ENCODE peak calls at places on chromosomes 12 and 14, in nine cellular contexts. One of them, this sample, is unnamed.

GRCh38 chr14:72812292-72812851 is 81.5 kb downstream of the DPF3 start:
- DNase-seq in lower lobe of right lung: no peak
- DNase-seq in esophagus muscularis mucosa: no peak
- DNase-seq in H7: peak; percentile 51
- DNase-seq in CD4-positive, alpha-beta T cell: no peak
- DNase-seq in stimulated activated CD8-positive, alpha-beta memory T cell treated with anti-CD3 and anti-CD28 coated beads, Interleukin-4, amount 100 ng/mL, for 24 hours: no peak
- DNase-seq in ovary: no peak
- DNase-seq in SHP77 treated with DMSO at 0.1 percent for 48 hours: no peak
- DNase-seq in left lobe of liver: peak; percentile 90
- DNase-seq in this sample: no peak

GRCh38 chr14:76759589-76759988 is 1.7 kb upstream of the VASH1 start:
- DNase-seq in esophagus muscularis mucosa: no peak
- DNase-seq in lower lobe of right lung: no peak
- DNase-seq in left lobe of liver: peak; percentile 40
- DNase-seq in SHP77 treated with DMSO at 0.1 percent for 48 hours: no peak
- DNase-seq in CD4-positive, alpha-beta T cell: no peak
- DNase-seq in stimulated activated CD8-positive, alpha-beta memory T cell treated with anti-CD3 and anti-CD28 coated beads, Interleukin-4, amount 100 ng/mL, for 24 hours: no peak
- DNase-seq in ovary: no peak
- DNase-seq in H7: peak; percentile 9
- DNase-seq in this sample: no peak

GRCh38 chr12:66623455-66623854 is 55.4 kb downstream of the GRIP1 start:
- DNase-seq in left lobe of liver: no peak
- DNase-seq in CD4-positive, alpha-beta T cell: no peak
- DNase-seq in ovary: no peak
- DNase-seq in lower lobe of right lung: no peak
- DNase-seq in stimulated activated CD8-positive, alpha-beta memory T cell treated with anti-CD3 and anti-CD28 coated beads, Interleukin-4, amount 100 ng/mL, for 24 hours: no peak
- DNase-seq in H7: no peak
- DNase-seq in SHP77 treated with DMSO at 0.1 percent for 48 hours: no peak
- DNase-seq in esophagus muscularis mucosa: no peak
- DNase-seq in this sample: no peak

GRCh38 chr12:66008985-66009384 is 121.6 kb downstream of the LLPH start:
- DNase-seq in CD4-positive, alpha-beta T cell: no peak
- DNase-seq in ovary: no peak
- DNase-seq in lower lobe of right lung: no peak
- DNase-seq in stimulated activated CD8-positive, alpha-beta memory T cell treated with anti-CD3 and anti-CD28 coated beads, Interleukin-4, amount 100 ng/mL, for 24 hours: no peak
- DNase-seq in left lobe of liver: no peak
- DNase-seq in SHP77 treated with DMSO at 0.1 percent for 48 hours: no peak
- DNase-seq in H7: no peak
- DNase-seq in esophagus muscularis mucosa: peak; percentile 34
- DNase-seq in this sample: no peak

GRCh38 chr14:55373784-55374725 is 37.6 kb downstream of the ATG14 start:
- DNase-seq in SHP77 treated with DMSO at 0.1 percent for 48 hours: no peak
- DNase-seq in H7: no peak
- DNase-seq in CD4-positive, alpha-beta T cell: no peak
- DNase-seq in stimulated activated CD8-positive, alpha-beta memory T cell treated with anti-CD3 and anti-CD28 coated beads, Interleukin-4, amount 100 ng/mL, for 24 hours: no peak
- DNase-seq in ovary: no peak
- DNase-seq in left lobe of liver: no peak
- DNase-seq in esophagus muscularis mucosa: no peak
- DNase-seq in lower lobe of right lung: no peak
- DNase-seq in this sample: no peak

GRCh38 chr14:64232095-64232830 is 61.9 kb downstream of the ESR2 start:
- DNase-seq in lower lobe of right lung: no peak
- DNase-seq in SHP77 treated with DMSO at 0.1 percent for 48 hours: no peak
- DNase-seq in H7: no peak
- DNase-seq in CD4-positive, alpha-beta T cell: no peak
- DNase-seq in esophagus muscularis mucosa: no peak
- DNase-seq in stimulated activated CD8-positive, alpha-beta memory T cell treated with anti-CD3 and anti-CD28 coated beads, Interleukin-4, amount 100 ng/mL, for 24 hours: no peak
- DNase-seq in left lobe of liver: peak; percentile 36
- DNase-seq in ovary: no peak
- DNase-seq in this sample: no peak

GRCh38 chr12:27334052-27334720 is 1.6 kb downstream of the BMAL2 start:
- DNase-seq in left lobe of liver: no peak
- DNase-seq in ovary: no peak
- DNase-seq in stimulated activated CD8-positive, alpha-beta memory T cell treated with anti-CD3 and anti-CD28 coated beads, Interleukin-4, amount 100 ng/mL, for 24 hours: no peak
- DNase-seq in H7: no peak
- DNase-seq in CD4-positive, alpha-beta T cell: no peak
- DNase-seq in esophagus muscularis mucosa: no peak
- DNase-seq in SHP77 treated with DMSO at 0.1 percent for 48 hours: no peak
- DNase-seq in lower lobe of right lung: no peak
- DNase-seq in this sample: no peak

GRCh38 chr14:41393512-41393911 is 213.2 kb upstream of the LRFN5 start:
- DNase-seq in stimulated activated CD8-positive, alpha-beta memory T cell treated with anti-CD3 and anti-CD28 coated beads, Interleukin-4, amount 100 ng/mL, for 24 hours: no peak
- DNase-seq in SHP77 treated with DMSO at 0.1 percent for 48 hours: no peak
- DNase-seq in H7: no peak
- DNase-seq in CD4-positive, alpha-beta T cell: no peak
- DNase-seq in esophagus muscularis mucosa: no peak
- DNase-seq in left lobe of liver: no peak
- DNase-seq in lower lobe of right lung: no peak
- DNase-seq in ovary: no peak
- DNase-seq in this sample: no peak

GRCh38 chr14:38405851-38406630 is 150.1 kb upstream of the CLEC14A start:
- DNase-seq in stimulated activated CD8-positive, alpha-beta memory T cell treated with anti-CD3 and anti-CD28 coated beads, Interleukin-4, amount 100 ng/mL, for 24 hours: no peak
- DNase-seq in CD4-positive, alpha-beta T cell: no peak
- DNase-seq in SHP77 treated with DMSO at 0.1 percent for 48 hours: no peak
- DNase-seq in ovary: no peak
- DNase-seq in esophagus muscularis mucosa: no peak
- DNase-seq in H7: peak; percentile 17
- DNase-seq in left lobe of liver: no peak
- DNase-seq in lower lobe of right lung: no peak
- DNase-seq in this sample: no peak

GRCh38 chr14:62670526-62670925 is 374.7 kb downstream of the KCNH5 start:
- DNase-seq in ovary: no peak
- DNase-seq in CD4-positive, alpha-beta T cell: no peak
- DNase-seq in stimulated activated CD8-positive, alpha-beta memory T cell treated with anti-CD3 and anti-CD28 coated beads, Interleukin-4, amount 100 ng/mL, for 24 hours: no peak
- DNase-seq in SHP77 treated with DMSO at 0.1 percent for 48 hours: no peak
- DNase-seq in left lobe of liver: no peak
- DNase-seq in H7: no peak
- DNase-seq in lower lobe of right lung: no peak
- DNase-seq in esophagus muscularis mucosa: no peak
- DNase-seq in this sample: no peak

GRCh38 chr12:89470741-89471504 is 53.7 kb downstream of the GALNT4 start:
- DNase-seq in CD4-positive, alpha-beta T cell: no peak
- DNase-seq in SHP77 treated with DMSO at 0.1 percent for 48 hours: peak; percentile 16
- DNase-seq in ovary: no peak
- DNase-seq in stimulated activated CD8-positive, alpha-beta memory T cell treated with anti-CD3 and anti-CD28 coated beads, Interleukin-4, amount 100 ng/mL, for 24 hours: no peak
- DNase-seq in H7: no peak
- DNase-seq in lower lobe of right lung: no peak
- DNase-seq in left lobe of liver: no peak
- DNase-seq in esophagus muscularis mucosa: no peak
- DNase-seq in this sample: no peak

GRCh38 chr14:30607156-30607780 is 14.9 kb upstream of the SCFD1 start:
- DNase-seq in H7: no peak
- DNase-seq in ovary: no peak
- DNase-seq in lower lobe of right lung: no peak
- DNase-seq in left lobe of liver: no peak
- DNase-seq in stimulated activated CD8-positive, alpha-beta memory T cell treated with anti-CD3 and anti-CD28 coated beads, Interleukin-4, amount 100 ng/mL, for 24 hours: no peak
- DNase-seq in esophagus muscularis mucosa: no peak
- DNase-seq in SHP77 treated with DMSO at 0.1 percent for 48 hours: no peak
- DNase-seq in CD4-positive, alpha-beta T cell: no peak
- DNase-seq in this sample: no peak

GRCh38 chr14:29627141-29627540 is 300.5 kb downstream of the PRKD1 start:
- DNase-seq in CD4-positive, alpha-beta T cell: no peak
- DNase-seq in esophagus muscularis mucosa: no peak
- DNase-seq in stimulated activated CD8-positive, alpha-beta memory T cell treated with anti-CD3 and anti-CD28 coated beads, Interleukin-4, amount 100 ng/mL, for 24 hours: no peak
- DNase-seq in H7: no peak
- DNase-seq in ovary: no peak
- DNase-seq in lower lobe of right lung: no peak
- DNase-seq in left lobe of liver: no peak
- DNase-seq in SHP77 treated with DMSO at 0.1 percent for 48 hours: no peak
- DNase-seq in this sample: no peak

GRCh38 chr14:102776761-102777710 is at the start of gene TRAF3:
- DNase-seq in CD4-positive, alpha-beta T cell: peak; percentile 79
- DNase-seq in ovary: peak; percentile 74
- DNase-seq in left lobe of liver: peak; percentile 64
- DNase-seq in stimulated activated CD8-positive, alpha-beta memory T cell treated with anti-CD3 and anti-CD28 coated beads, Interleukin-4, amount 100 ng/mL, for 24 hours: peak; percentile 79
- DNase-seq in H7: peak; percentile 97
- DNase-seq in esophagus muscularis mucosa: no peak
- DNase-seq in lower lobe of right lung: peak; percentile 83
- DNase-seq in SHP77 treated with DMSO at 0.1 percent for 48 hours: no peak
- DNase-seq in this sample: peak; percentile 33

GRCh38 chr12:27821259-27821973 is 41.4 kb upstream of the MANSC4 start:
- DNase-seq in left lobe of liver: no peak
- DNase-seq in esophagus muscularis mucosa: no peak
- DNase-seq in ovary: peak; percentile 21
- DNase-seq in SHP77 treated with DMSO at 0.1 percent for 48 hours: peak; percentile 75
- DNase-seq in CD4-positive, alpha-beta T cell: peak; percentile 13
- DNase-seq in H7: peak; percentile 69
- DNase-seq in stimulated activated CD8-positive, alpha-beta memory T cell treated with anti-CD3 and anti-CD28 coated beads, Interleukin-4, amount 100 ng/mL, for 24 hours: no peak
- DNase-seq in lower lobe of right lung: no peak
- DNase-seq in this sample: peak; percentile 28

GRCh38 chr12:109517619-109518018 is 40.2 kb downstream of the UBE3B start:
- DNase-seq in left lobe of liver: no peak
- DNase-seq in SHP77 treated with DMSO at 0.1 percent for 48 hours: peak; percentile 89
- DNase-seq in CD4-positive, alpha-beta T cell: no peak
- DNase-seq in lower lobe of right lung: no peak
- DNase-seq in esophagus muscularis mucosa: no peak
- DNase-seq in ovary: no peak
- DNase-seq in stimulated activated CD8-positive, alpha-beta memory T cell treated with anti-CD3 and anti-CD28 coated beads, Interleukin-4, amount 100 ng/mL, for 24 hours: no peak
- DNase-seq in H7: no peak
- DNase-seq in this sample: no peak

GRCh38 chr12:96743606-96744005 is 163.5 kb upstream of the NEDD1 start:
- DNase-seq in H7: no peak
- DNase-seq in esophagus muscularis mucosa: no peak
- DNase-seq in stimulated activated CD8-positive, alpha-beta memory T cell treated with anti-CD3 and anti-CD28 coated beads, Interleukin-4, amount 100 ng/mL, for 24 hours: no peak
- DNase-seq in left lobe of liver: no peak
- DNase-seq in lower lobe of right lung: no peak
- DNase-seq in ovary: no peak
- DNase-seq in CD4-positive, alpha-beta T cell: no peak
- DNase-seq in SHP77 treated with DMSO at 0.1 percent for 48 hours: no peak
- DNase-seq in this sample: no peak

GRCh38 chr12:110165540-110166159 is 41.5 kb downstream of the IFT81 start:
- DNase-seq in H7: peak; percentile 29
- DNase-seq in stimulated activated CD8-positive, alpha-beta memory T cell treated with anti-CD3 and anti-CD28 coated beads, Interleukin-4, amount 100 ng/mL, for 24 hours: no peak
- DNase-seq in SHP77 treated with DMSO at 0.1 percent for 48 hours: no peak
- DNase-seq in lower lobe of right lung: no peak
- DNase-seq in left lobe of liver: no peak
- DNase-seq in CD4-positive, alpha-beta T cell: no peak
- DNase-seq in ovary: no peak
- DNase-seq in esophagus muscularis mucosa: no peak
- DNase-seq in this sample: no peak

GRCh38 chr12:43407816-43408645 is 144.0 kb downstream of the ADAMTS20 start:
- DNase-seq in left lobe of liver: no peak
- DNase-seq in ovary: no peak
- DNase-seq in CD4-positive, alpha-beta T cell: no peak
- DNase-seq in stimulated activated CD8-positive, alpha-beta memory T cell treated with anti-CD3 and anti-CD28 coated beads, Interleukin-4, amount 100 ng/mL, for 24 hours: no peak
- DNase-seq in SHP77 treated with DMSO at 0.1 percent for 48 hours: no peak
- DNase-seq in esophagus muscularis mucosa: no peak
- DNase-seq in lower lobe of right lung: no peak
- DNase-seq in H7: no peak
- DNase-seq in this sample: no peak